ENCODE peak calls at places on chromosomes 4 and X, in five cellular contexts. U is RWPE1, M is cardiac muscle cell, G is SK-N-SH, B is left lung. P is an unnamed sample.

GRCh38 chr4:133151681-133152329 is 2.7 kb downstream of the PCDH10 start:
- DNase-seq in U (no peak), M (peak; percentile 70), B (no peak), G (peak; percentile 44), P (no peak)

GRCh38 chrX:41655631-41656030 is 33.1 kb upstream of the GPR34 start:
- DNase-seq in B (no peak), M (no peak), G (no peak), U (peak; percentile 3), P (no peak)

GRCh38 chrX:39438603-39439602 is 637.6 kb downstream of the MID1IP1 start:
- DNase-seq in G (no peak), B (no peak), M (no peak), U (no peak), P (no peak)

GRCh38 chr4:53702334-53703266 is 111.3 kb upstream of the LNX1 start:
- DNase-seq in U (peak; percentile 49), G (peak; percentile 84), M (peak; percentile 16), B (peak; percentile 75), P (no peak)

GRCh38 chr4:87973283-87974169 is 2.0 kb upstream of the SPP1 start:
- DNase-seq in B (no peak), G (peak; percentile 66), U (peak; percentile 46), M (peak; percentile 69), P (no peak)

GRCh38 chr4:64230709-64231310 is 178.4 kb downstream of the TECRL start:
- DNase-seq in G (peak; percentile 3), U (no peak), M (peak; percentile 28), B (no peak), P (no peak)

GRCh38 chr4:128424524-128425195 is 137.0 kb upstream of the PGRMC2 start:
- DNase-seq in B (no peak), U (no peak), M (no peak), G (no peak), P (no peak)

GRCh38 chr4:41095973-41096372 is 118.4 kb downstream of the APBB2 start:
- DNase-seq in G (no peak), U (peak; percentile 12), M (no peak), B (no peak), P (no peak)

GRCh38 chr4:47577779-47578553 is 92.9 kb downstream of the ATP10D start:
- DNase-seq in G (no peak), M (no peak), U (no peak), B (no peak), P (no peak)

GRCh38 chr4:63370997-63371396 is 1038.3 kb downstream of the TECRL start:
- DNase-seq in U (no peak), B (no peak), M (no peak), G (no peak), P (no peak)

GRCh38 chr4:6191448-6192130 is 8.8 kb downstream of the JAKMIP1 start:
- DNase-seq in G (no peak), B (no peak), U (no peak), M (no peak), P (no peak)

GRCh38 chr4:19063662-19064061 is 1042.1 kb upstream of the LCORL start:
- DNase-seq in U (no peak), M (no peak), B (no peak), G (no peak), P (no peak)

GRCh38 chr4:123603165-123603564 is 206.6 kb downstream of the SPRY1 start:
- DNase-seq in U (peak; percentile 33), B (no peak), G (no peak), M (peak; percentile 4), P (no peak)

GRCh38 chrX:6383488-6383887 is 151.4 kb downstream of the VCX3A start:
- DNase-seq in M (no peak), B (no peak), U (no peak), G (no peak), P (no peak)

GRCh38 chr4:77734928-77735327 is 84.2 kb downstream of the CNOT6L start:
- DNase-seq in B (no peak), G (no peak), M (no peak), U (peak; percentile 55), P (no peak)

GRCh38 chr4:86977621-86978184 is 42.9 kb downstream of the AFF1 start:
- DNase-seq in B (no peak), U (peak; percentile 89), M (no peak), G (no peak), P (no peak)

GRCh38 chr4:8682296-8682695 is 89.7 kb downstream of the CPZ start:
- DNase-seq in B (no peak), G (no peak), M (no peak), U (no peak), P (no peak)

GRCh38 chr4:78360466-78360865 is 191.1 kb upstream of the ANXA3 start:
- DNase-seq in G (no peak), U (no peak), B (no peak), M (no peak), P (no peak)

GRCh38 chr4:188779586-188779985 is 640.3 kb downstream of the TRIML1 start:
- DNase-seq in B (no peak), M (no peak), G (no peak), U (no peak), P (no peak)

GRCh38 chrX:130916636-130917422 is 13.8 kb upstream of the ENOX2 start:
- DNase-seq in U (peak; percentile 31), G (peak; percentile 62), B (peak; percentile 32), M (peak; percentile 70), P (no peak)

GRCh38 chr4:67980512-67980911 is 17.2 kb upstream of the TMPRSS11A start:
- DNase-seq in B (no peak), G (no peak), M (no peak), U (no peak), P (no peak)

GRCh38 chr4:75990129-75990528 is 616 bp downstream of the SDAD1 start:
- DNase-seq in U (peak; percentile 8), M (no peak), B (no peak), G (peak; percentile 22), P (no peak)

GRCh38 chrX:41335590-41336331 is 1.8 kb downstream of the DDX3X start:
- DNase-seq in U (no peak), M (no peak), B (no peak), G (no peak), P (no peak)

GRCh38 chr4:145216532-145216931 is 36.1 kb upstream of the OTUD4 start:
- DNase-seq in M (no peak), U (peak; percentile 34), G (peak; percentile 13), B (no peak), P (no peak)

GRCh38 chr4:73704314-73705055 is 35.9 kb upstream of the CXCL8 start:
- DNase-seq in M (no peak), G (no peak), U (peak; percentile 78), B (peak; percentile 66), P (peak; percentile 53)

GRCh38 chr4:31094474-31094873 is 374.3 kb downstream of the PCDH7 start:
- DNase-seq in G (peak; percentile 30), M (no peak), U (no peak), B (no peak), P (no peak)

GRCh38 chr4:70637239-70637920 is 8.8 kb downstream of the ENAM start:
- DNase-seq in U (no peak), M (peak; percentile 12), G (no peak), B (no peak), P (no peak)

GRCh38 chrX:49247346-49247745 is 12.1 kb downstream of the CCDC22 start:
- DNase-seq in B (no peak), U (no peak), G (no peak), M (no peak), P (no peak)

GRCh38 chr4:102564399-102564921 is 63.3 kb downstream of the NFKB1 start:
- DNase-seq in G (no peak), U (peak; percentile 15), B (no peak), M (no peak), P (no peak)

GRCh38 chr4:30511751-30512150 is 208.4 kb upstream of the PCDH7 start:
- DNase-seq in B (no peak), U (no peak), M (no peak), G (no peak), P (no peak)

GRCh38 chr4:81676552-81676951 is 204.8 kb upstream of the RASGEF1B start:
- DNase-seq in M (no peak), U (no peak), G (no peak), B (no peak), P (no peak)

GRCh38 chr4:16916719-16917337 is 18.4 kb upstream of the LDB2 start:
- DNase-seq in B (no peak), G (peak; percentile 55), M (peak; percentile 44), U (peak; percentile 38), P (no peak)

GRCh38 chrX:151174581-151175282 is 1.7 kb upstream of the GPR50 start:
- DNase-seq in M (peak; percentile 15), U (no peak), B (no peak), G (no peak), P (no peak)

DNA sequence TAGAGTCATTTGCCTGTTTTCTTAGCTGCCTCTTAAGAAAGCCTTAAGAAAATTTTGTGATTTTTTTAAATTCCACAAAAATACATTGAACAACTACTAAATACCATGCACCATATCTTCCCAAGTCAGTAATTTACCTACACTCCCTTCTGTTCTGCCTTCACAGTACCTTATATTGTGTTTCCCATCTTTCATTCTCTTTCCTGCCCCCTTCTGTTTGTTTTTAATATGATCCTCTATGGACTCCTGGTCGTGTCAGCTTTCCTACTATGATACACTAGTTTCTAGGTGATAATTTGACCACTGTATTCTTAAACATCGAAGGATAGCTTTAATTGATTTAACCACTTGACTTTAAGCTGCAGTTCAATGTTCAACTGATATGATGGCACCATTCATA is 297.7 kb upstream of the HAND2 start:
- DNase-seq in U (no peak), B (no peak), M (no peak), G (no peak), P (no peak)
- TF ChIP-seq CTCF in U (no peak), B (no peak), M (peak; percentile 6), G (peak; percentile 30), P (no peak)

GRCh38 chr4:110417151-110417550 is 58.8 kb upstream of the ENPEP start:
- DNase-seq in U (no peak), B (no peak), G (no peak), M (no peak), P (no peak)

GRCh38 chr4:110412354-110412753 is 63.6 kb upstream of the ENPEP start:
- DNase-seq in M (no peak), G (peak; percentile 12), U (no peak), B (no peak), P (no peak)

GRCh38 chr4:110418641-110419040 is 57.3 kb upstream of the ENPEP start:
- DNase-seq in B (no peak), U (no peak), G (no peak), M (no peak), P (no peak)

GRCh38 chr4:110414590-110414989 is 61.4 kb upstream of the ENPEP start:
- DNase-seq in B (no peak), M (no peak), G (no peak), U (no peak), P (no peak)

GRCh38 chr4:110415451-110415850 is 60.5 kb upstream of the ENPEP start:
- DNase-seq in B (no peak), U (no peak), G (no peak), M (no peak), P (no peak)
- TF ChIP-seq CTCF in B (no peak), U (no peak), G (no peak), M (no peak), P (no peak)

GRCh38 chr4:179738822-179739221 is 2296.6 kb upstream of the AGA start:
- DNase-seq in G (no peak), B (no peak), M (no peak), U (no peak), P (no peak)
- TF ChIP-seq CTCF in G (no peak), B (no peak), M (no peak), U (no peak), P (no peak)

DNA sequence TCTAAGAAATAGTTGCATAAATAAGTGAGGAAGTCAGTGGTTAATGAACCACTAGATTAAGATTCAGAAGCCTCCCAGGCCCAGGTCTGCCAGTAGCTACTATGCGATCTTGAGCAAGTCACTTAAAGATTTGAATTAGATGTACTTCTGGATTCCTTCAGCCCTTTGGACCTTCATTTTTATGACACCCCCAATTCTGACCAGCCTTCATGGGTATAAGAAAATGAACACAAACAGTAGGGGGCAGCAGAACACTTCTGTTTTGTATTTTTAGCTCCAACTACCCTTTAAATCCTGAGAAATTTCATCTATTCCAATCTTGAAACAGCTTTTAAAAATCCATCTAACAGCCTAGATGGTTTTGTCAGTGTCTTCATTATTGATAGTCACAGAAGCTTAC is 19.0 kb downstream of the TMEM47 start:
- DNase-seq in U (no peak), B (no peak), M (peak; percentile 66), G (peak; percentile 7), P (no peak)
- TF ChIP-seq CTCF in U (peak; percentile 13), B (peak; percentile 39), M (peak; percentile 37), G (peak; percentile 75), P (no peak)

P was measured in omental fat pad.